ENCODE peak calls at places on chromosomes 7 and 10, in seven cellular contexts. One of them, this sample, is unnamed.

GRCh38 chr10:5945203-5945534 is 32.2 kb downstream of the IL15RA start:
- DNase-seq in HEK293T: no peak
- DNase-seq in substantia nigra: no peak
- DNase-seq in stimulated activated CD8-positive, alpha-beta memory T cell treated with anti-CD3 and anti-CD28 coated beads, Interleukin-2, amount 100 ng/mL, for 1 hour: no peak
- DNase-seq in PC-9: no peak
- DNase-seq in effector memory CD4-positive, alpha-beta T cell: no peak
- DNase-seq in GM12865: no peak
- DNase-seq in this sample: no peak

GRCh38 chr10:125052146-125052545 is 108.2 kb downstream of the CTBP2 start:
- DNase-seq in HEK293T: no peak
- DNase-seq in substantia nigra: no peak
- DNase-seq in stimulated activated CD8-positive, alpha-beta memory T cell treated with anti-CD3 and anti-CD28 coated beads, Interleukin-2, amount 100 ng/mL, for 1 hour: no peak
- DNase-seq in PC-9: no peak
- DNase-seq in effector memory CD4-positive, alpha-beta T cell: no peak
- DNase-seq in GM12865: no peak
- DNase-seq in this sample: no peak

GRCh38 chr7:6248581-6248980 is 23.8 kb downstream of the CYTH3 start:
- DNase-seq in HEK293T: no peak
- DNase-seq in substantia nigra: no peak
- DNase-seq in stimulated activated CD8-positive, alpha-beta memory T cell treated with anti-CD3 and anti-CD28 coated beads, Interleukin-2, amount 100 ng/mL, for 1 hour: no peak
- DNase-seq in PC-9: no peak
- DNase-seq in effector memory CD4-positive, alpha-beta T cell: no peak
- DNase-seq in GM12865: no peak
- DNase-seq in this sample: no peak

GRCh38 chr7:105913947-105914346 is 37.5 kb upstream of the ATXN7L1 start:
- DNase-seq in HEK293T: no peak
- DNase-seq in substantia nigra: no peak
- DNase-seq in stimulated activated CD8-positive, alpha-beta memory T cell treated with anti-CD3 and anti-CD28 coated beads, Interleukin-2, amount 100 ng/mL, for 1 hour: no peak
- DNase-seq in PC-9: no peak
- DNase-seq in effector memory CD4-positive, alpha-beta T cell: no peak
- DNase-seq in GM12865: no peak
- DNase-seq in this sample: no peak

GRCh38 chr10:95391570-95392249 is 100.9 kb upstream of the PDLIM1 start:
- DNase-seq in HEK293T: peak
- DNase-seq in substantia nigra: no peak
- DNase-seq in stimulated activated CD8-positive, alpha-beta memory T cell treated with anti-CD3 and anti-CD28 coated beads, Interleukin-2, amount 100 ng/mL, for 1 hour: no peak
- DNase-seq in PC-9: no peak
- DNase-seq in effector memory CD4-positive, alpha-beta T cell: no peak
- DNase-seq in GM12865: peak
- DNase-seq in this sample: no peak

GRCh38 chr10:33125522-33125921 is 167.5 kb upstream of the ITGB1 start:
- DNase-seq in HEK293T: no peak
- DNase-seq in substantia nigra: no peak
- DNase-seq in stimulated activated CD8-positive, alpha-beta memory T cell treated with anti-CD3 and anti-CD28 coated beads, Interleukin-2, amount 100 ng/mL, for 1 hour: no peak
- DNase-seq in PC-9: no peak
- DNase-seq in effector memory CD4-positive, alpha-beta T cell: no peak
- DNase-seq in GM12865: no peak
- DNase-seq in this sample: no peak

GRCh38 chr7:41449286-41449685 is 253.6 kb downstream of the INHBA start:
- DNase-seq in HEK293T: no peak
- DNase-seq in substantia nigra: no peak
- DNase-seq in stimulated activated CD8-positive, alpha-beta memory T cell treated with anti-CD3 and anti-CD28 coated beads, Interleukin-2, amount 100 ng/mL, for 1 hour: no peak
- DNase-seq in PC-9: no peak
- DNase-seq in effector memory CD4-positive, alpha-beta T cell: no peak
- DNase-seq in GM12865: no peak
- DNase-seq in this sample: no peak

GRCh38 chr7:25180946-25181345 is 47.3 kb downstream of the NPVF start:
- DNase-seq in HEK293T: no peak
- DNase-seq in substantia nigra: no peak
- DNase-seq in stimulated activated CD8-positive, alpha-beta memory T cell treated with anti-CD3 and anti-CD28 coated beads, Interleukin-2, amount 100 ng/mL, for 1 hour: no peak
- DNase-seq in PC-9: no peak
- DNase-seq in effector memory CD4-positive, alpha-beta T cell: no peak
- DNase-seq in GM12865: no peak
- DNase-seq in this sample: no peak

GRCh38 chr7:46544396-46545008 is 623.4 kb upstream of the IGFBP3 start:
- DNase-seq in HEK293T: no peak
- DNase-seq in substantia nigra: no peak
- DNase-seq in stimulated activated CD8-positive, alpha-beta memory T cell treated with anti-CD3 and anti-CD28 coated beads, Interleukin-2, amount 100 ng/mL, for 1 hour: no peak
- DNase-seq in PC-9: peak
- DNase-seq in effector memory CD4-positive, alpha-beta T cell: no peak
- DNase-seq in GM12865: peak
- DNase-seq in this sample: no peak

GRCh38 chr7:66013938-66014337 is 31.9 kb upstream of the GUSB start:
- DNase-seq in HEK293T: peak
- DNase-seq in substantia nigra: peak
- DNase-seq in stimulated activated CD8-positive, alpha-beta memory T cell treated with anti-CD3 and anti-CD28 coated beads, Interleukin-2, amount 100 ng/mL, for 1 hour: no peak
- DNase-seq in PC-9: no peak
- DNase-seq in effector memory CD4-positive, alpha-beta T cell: no peak
- DNase-seq in GM12865: peak
- DNase-seq in this sample: peak

GRCh38 chr10:91974960-91975359 is 51.4 kb downstream of the BTAF1 start:
- DNase-seq in HEK293T: no peak
- DNase-seq in substantia nigra: no peak
- DNase-seq in stimulated activated CD8-positive, alpha-beta memory T cell treated with anti-CD3 and anti-CD28 coated beads, Interleukin-2, amount 100 ng/mL, for 1 hour: no peak
- DNase-seq in PC-9: no peak
- DNase-seq in effector memory CD4-positive, alpha-beta T cell: no peak
- DNase-seq in GM12865: peak
- DNase-seq in this sample: no peak

GRCh38 chr10:51063659-51064535 is 10.4 kb upstream of the PRKG1 start:
- DNase-seq in HEK293T: no peak
- DNase-seq in substantia nigra: no peak
- DNase-seq in stimulated activated CD8-positive, alpha-beta memory T cell treated with anti-CD3 and anti-CD28 coated beads, Interleukin-2, amount 100 ng/mL, for 1 hour: no peak
- DNase-seq in PC-9: no peak
- DNase-seq in effector memory CD4-positive, alpha-beta T cell: no peak
- DNase-seq in GM12865: peak
- DNase-seq in this sample: no peak

GRCh38 chr10:72331575-72332422 is 22.9 kb downstream of the DNAJB12 start:
- DNase-seq in HEK293T: peak
- DNase-seq in substantia nigra: peak
- DNase-seq in stimulated activated CD8-positive, alpha-beta memory T cell treated with anti-CD3 and anti-CD28 coated beads, Interleukin-2, amount 100 ng/mL, for 1 hour: peak
- DNase-seq in PC-9: peak
- DNase-seq in effector memory CD4-positive, alpha-beta T cell: peak
- DNase-seq in GM12865: peak
- DNase-seq in this sample: peak

GRCh38 chr7:130210181-130210935 is 2.7 kb downstream of the SSMEM1 start:
- DNase-seq in HEK293T: peak
- DNase-seq in substantia nigra: no peak
- DNase-seq in stimulated activated CD8-positive, alpha-beta memory T cell treated with anti-CD3 and anti-CD28 coated beads, Interleukin-2, amount 100 ng/mL, for 1 hour: no peak
- DNase-seq in PC-9: no peak
- DNase-seq in effector memory CD4-positive, alpha-beta T cell: no peak
- DNase-seq in GM12865: no peak
- DNase-seq in this sample: no peak